ENCODE peak calls at places on chromosome 5, in ten cellular contexts. One of them, this sample, is unnamed.

GRCh38 chr5:74947961-74948613 is 81.9 kb upstream of the FAM169A start:
- DNase-seq in AG04450: no peak
- DNase-seq in AG09319: no peak
- DNase-seq in CD4-positive, alpha-beta T cell: no peak
- DNase-seq in thoracic aorta: no peak
- DNase-seq in psoas muscle: no peak
- DNase-seq in neural crest cell: no peak
- DNase-seq in cardiac muscle cell: peak; percentile 40
- DNase-seq in GM20000: no peak
- DNase-seq in choroid plexus epithelial cell: peak; percentile 78
- DNase-seq in this sample: peak; percentile 57

GRCh38 chr5:66306105-66306843 is 162.2 kb downstream of the SREK1 start:
- DNase-seq in AG04450: peak; percentile 38
- DNase-seq in AG09319: peak; percentile 30
- DNase-seq in CD4-positive, alpha-beta T cell: no peak
- DNase-seq in thoracic aorta: no peak
- DNase-seq in psoas muscle: no peak
- DNase-seq in neural crest cell: peak; percentile 37
- DNase-seq in cardiac muscle cell: peak; percentile 75
- DNase-seq in GM20000: peak; percentile 68
- DNase-seq in choroid plexus epithelial cell: peak; percentile 85
- DNase-seq in this sample: peak; percentile 85

GRCh38 chr5:72920690-72921089 is 35.2 kb upstream of the FCHO2 start:
- DNase-seq in AG04450: no peak
- DNase-seq in AG09319: no peak
- DNase-seq in CD4-positive, alpha-beta T cell: no peak
- DNase-seq in thoracic aorta: no peak
- DNase-seq in psoas muscle: no peak
- DNase-seq in neural crest cell: no peak
- DNase-seq in cardiac muscle cell: no peak
- DNase-seq in GM20000: no peak
- DNase-seq in choroid plexus epithelial cell: peak; percentile 62
- DNase-seq in this sample: no peak

GRCh38 chr5:5317976-5318375 is 104.5 kb upstream of the ICE1 start:
- DNase-seq in AG04450: no peak
- DNase-seq in AG09319: no peak
- DNase-seq in CD4-positive, alpha-beta T cell: no peak
- DNase-seq in thoracic aorta: no peak
- DNase-seq in psoas muscle: no peak
- DNase-seq in neural crest cell: no peak
- DNase-seq in cardiac muscle cell: no peak
- DNase-seq in GM20000: no peak
- DNase-seq in choroid plexus epithelial cell: no peak
- DNase-seq in this sample: peak; percentile 41

GRCh38 chr5:1182360-1182632 is 19.1 kb upstream of the SLC6A19 start:
- DNase-seq in AG04450: no peak
- DNase-seq in AG09319: no peak
- DNase-seq in CD4-positive, alpha-beta T cell: no peak
- DNase-seq in thoracic aorta: no peak
- DNase-seq in psoas muscle: peak; percentile 27
- DNase-seq in neural crest cell: no peak
- DNase-seq in cardiac muscle cell: no peak
- DNase-seq in GM20000: no peak
- DNase-seq in choroid plexus epithelial cell: no peak
- DNase-seq in this sample: no peak

GRCh38 chr5:171965740-171966139 is 40.7 kb downstream of the FBXW11 start:
- DNase-seq in AG04450: no peak
- DNase-seq in AG09319: no peak
- DNase-seq in CD4-positive, alpha-beta T cell: no peak
- DNase-seq in thoracic aorta: no peak
- DNase-seq in psoas muscle: no peak
- DNase-seq in neural crest cell: no peak
- DNase-seq in cardiac muscle cell: no peak
- DNase-seq in GM20000: no peak
- DNase-seq in choroid plexus epithelial cell: no peak
- DNase-seq in this sample: no peak

GRCh38 chr5:111735829-111736228 is 21.2 kb downstream of the NREP start:
- DNase-seq in AG04450: peak; percentile 92
- DNase-seq in AG09319: peak; percentile 88
- DNase-seq in CD4-positive, alpha-beta T cell: no peak
- DNase-seq in thoracic aorta: peak; percentile 26
- DNase-seq in psoas muscle: peak; percentile 88
- DNase-seq in neural crest cell: no peak
- DNase-seq in cardiac muscle cell: no peak
- DNase-seq in GM20000: no peak
- DNase-seq in choroid plexus epithelial cell: peak; percentile 96
- DNase-seq in this sample: peak; percentile 71

GRCh38 chr5:143471666-143472411 is 68.4 kb upstream of the NR3C1 start:
- DNase-seq in AG04450: no peak
- DNase-seq in AG09319: no peak
- DNase-seq in CD4-positive, alpha-beta T cell: no peak
- DNase-seq in thoracic aorta: no peak
- DNase-seq in psoas muscle: no peak
- DNase-seq in neural crest cell: no peak
- DNase-seq in cardiac muscle cell: peak; percentile 3
- DNase-seq in GM20000: no peak
- DNase-seq in choroid plexus epithelial cell: no peak
- DNase-seq in this sample: no peak

GRCh38 chr5:154242442-154242841 is 51.9 kb downstream of the GALNT10 start:
- DNase-seq in AG04450: no peak
- DNase-seq in AG09319: no peak
- DNase-seq in CD4-positive, alpha-beta T cell: no peak
- DNase-seq in thoracic aorta: no peak
- DNase-seq in psoas muscle: no peak
- DNase-seq in neural crest cell: no peak
- DNase-seq in cardiac muscle cell: peak; percentile 56
- DNase-seq in GM20000: no peak
- DNase-seq in choroid plexus epithelial cell: no peak
- DNase-seq in this sample: no peak

GRCh38 chr5:124446125-124446524 is 300.3 kb downstream of the ZNF608 start:
- DNase-seq in AG04450: no peak
- DNase-seq in AG09319: no peak
- DNase-seq in CD4-positive, alpha-beta T cell: no peak
- DNase-seq in thoracic aorta: no peak
- DNase-seq in psoas muscle: no peak
- DNase-seq in neural crest cell: no peak
- DNase-seq in cardiac muscle cell: no peak
- DNase-seq in GM20000: no peak
- DNase-seq in choroid plexus epithelial cell: no peak
- DNase-seq in this sample: no peak

GRCh38 chr5:171830686-171831085 is 45.1 kb downstream of the SMIM23 start:
- DNase-seq in AG04450: no peak
- DNase-seq in AG09319: no peak
- DNase-seq in CD4-positive, alpha-beta T cell: no peak
- DNase-seq in thoracic aorta: no peak
- DNase-seq in psoas muscle: no peak
- DNase-seq in neural crest cell: no peak
- DNase-seq in cardiac muscle cell: no peak
- DNase-seq in GM20000: no peak
- DNase-seq in choroid plexus epithelial cell: no peak
- DNase-seq in this sample: no peak

GRCh38 chr5:54838843-54839242 is 146.6 kb downstream of the ESM1 start:
- DNase-seq in AG04450: no peak
- DNase-seq in AG09319: no peak
- DNase-seq in CD4-positive, alpha-beta T cell: no peak
- DNase-seq in thoracic aorta: no peak
- DNase-seq in psoas muscle: no peak
- DNase-seq in neural crest cell: no peak
- DNase-seq in cardiac muscle cell: no peak
- DNase-seq in GM20000: no peak
- DNase-seq in choroid plexus epithelial cell: no peak
- DNase-seq in this sample: no peak

GRCh38 chr5:128007939-128008338 is 75.6 kb upstream of the SLC12A2 start:
- DNase-seq in AG04450: no peak
- DNase-seq in AG09319: peak; percentile 5
- DNase-seq in CD4-positive, alpha-beta T cell: no peak
- DNase-seq in thoracic aorta: no peak
- DNase-seq in psoas muscle: no peak
- DNase-seq in neural crest cell: no peak
- DNase-seq in cardiac muscle cell: no peak
- DNase-seq in GM20000: no peak
- DNase-seq in choroid plexus epithelial cell: peak; percentile 35
- DNase-seq in this sample: no peak

GRCh38 chr5:141716009-141716408 is 34.0 kb upstream of the ARAP3 start:
- DNase-seq in AG04450: no peak
- DNase-seq in AG09319: no peak
- DNase-seq in CD4-positive, alpha-beta T cell: no peak
- DNase-seq in thoracic aorta: no peak
- DNase-seq in psoas muscle: no peak
- DNase-seq in neural crest cell: no peak
- DNase-seq in cardiac muscle cell: peak; percentile 14
- DNase-seq in GM20000: no peak
- DNase-seq in choroid plexus epithelial cell: peak; percentile 19
- DNase-seq in this sample: peak; percentile 73

GRCh38 chr5:149954798-149955197 is 5.8 kb upstream of the SLC26A2 start:
- DNase-seq in AG04450: no peak
- DNase-seq in AG09319: no peak
- DNase-seq in CD4-positive, alpha-beta T cell: no peak
- DNase-seq in thoracic aorta: no peak
- DNase-seq in psoas muscle: no peak
- DNase-seq in neural crest cell: no peak
- DNase-seq in cardiac muscle cell: no peak
- DNase-seq in GM20000: no peak
- DNase-seq in choroid plexus epithelial cell: no peak
- DNase-seq in this sample: no peak

GRCh38 chr5:61468483-61468865 is 136.4 kb downstream of the ZSWIM6 start:
- DNase-seq in AG04450: no peak
- DNase-seq in AG09319: no peak
- DNase-seq in CD4-positive, alpha-beta T cell: no peak
- DNase-seq in thoracic aorta: no peak
- DNase-seq in psoas muscle: no peak
- DNase-seq in neural crest cell: no peak
- DNase-seq in cardiac muscle cell: no peak
- DNase-seq in GM20000: no peak
- DNase-seq in choroid plexus epithelial cell: no peak
- DNase-seq in this sample: no peak
- TF ChIP-seq CTCF in AG04450: no peak
- TF ChIP-seq CTCF in AG09319: no peak
- TF ChIP-seq CTCF in CD4-positive, alpha-beta T cell: no peak
- TF ChIP-seq CTCF in thoracic aorta: no peak
- TF ChIP-seq CTCF in psoas muscle: peak; percentile 2
- TF ChIP-seq CTCF in neural crest cell: peak; percentile 40
- TF ChIP-seq CTCF in cardiac muscle cell: no peak
- TF ChIP-seq CTCF in GM20000: no peak
- TF ChIP-seq CTCF in choroid plexus epithelial cell: peak; percentile 41
- TF ChIP-seq CTCF in this sample: peak; percentile 52

GRCh38 chr5:36066540-36067210 is at the start of gene UGT3A2:
- DNase-seq in AG04450: no peak
- DNase-seq in AG09319: no peak
- DNase-seq in CD4-positive, alpha-beta T cell: no peak
- DNase-seq in thoracic aorta: no peak
- DNase-seq in psoas muscle: peak; percentile 49
- DNase-seq in neural crest cell: peak; percentile 12
- DNase-seq in cardiac muscle cell: peak; percentile 80
- DNase-seq in GM20000: no peak
- DNase-seq in choroid plexus epithelial cell: no peak
- DNase-seq in this sample: peak; percentile 96
- TF ChIP-seq CTCF in AG04450: no peak
- TF ChIP-seq CTCF in AG09319: no peak
- TF ChIP-seq CTCF in CD4-positive, alpha-beta T cell: no peak
- TF ChIP-seq CTCF in thoracic aorta: no peak
- TF ChIP-seq CTCF in psoas muscle: no peak
- TF ChIP-seq CTCF in neural crest cell: no peak
- TF ChIP-seq CTCF in cardiac muscle cell: no peak
- TF ChIP-seq CTCF in GM20000: no peak
- TF ChIP-seq CTCF in choroid plexus epithelial cell: no peak
- TF ChIP-seq CTCF in this sample: peak; percentile 27

GRCh38 chr5:104937591-104937990 is 1375.0 kb upstream of the NUDT12 start:
- DNase-seq in AG04450: no peak
- DNase-seq in AG09319: no peak
- DNase-seq in CD4-positive, alpha-beta T cell: no peak
- DNase-seq in thoracic aorta: no peak
- DNase-seq in psoas muscle: no peak
- DNase-seq in neural crest cell: no peak
- DNase-seq in cardiac muscle cell: no peak
- DNase-seq in GM20000: no peak
- DNase-seq in choroid plexus epithelial cell: peak; percentile 22
- DNase-seq in this sample: no peak

GRCh38 chr5:104942735-104943134 is 1380.1 kb upstream of the NUDT12 start:
- DNase-seq in AG04450: no peak
- DNase-seq in AG09319: no peak
- DNase-seq in CD4-positive, alpha-beta T cell: no peak
- DNase-seq in thoracic aorta: no peak
- DNase-seq in psoas muscle: no peak
- DNase-seq in neural crest cell: no peak
- DNase-seq in cardiac muscle cell: no peak
- DNase-seq in GM20000: no peak
- DNase-seq in choroid plexus epithelial cell: no peak
- DNase-seq in this sample: no peak

GRCh38 chr5:104947061-104947460 is 1384.5 kb upstream of the NUDT12 start:
- DNase-seq in AG04450: no peak
- DNase-seq in AG09319: no peak
- DNase-seq in CD4-positive, alpha-beta T cell: no peak
- DNase-seq in thoracic aorta: no peak
- DNase-seq in psoas muscle: no peak
- DNase-seq in neural crest cell: no peak
- DNase-seq in cardiac muscle cell: no peak
- DNase-seq in GM20000: no peak
- DNase-seq in choroid plexus epithelial cell: no peak
- DNase-seq in this sample: no peak

DNA sequence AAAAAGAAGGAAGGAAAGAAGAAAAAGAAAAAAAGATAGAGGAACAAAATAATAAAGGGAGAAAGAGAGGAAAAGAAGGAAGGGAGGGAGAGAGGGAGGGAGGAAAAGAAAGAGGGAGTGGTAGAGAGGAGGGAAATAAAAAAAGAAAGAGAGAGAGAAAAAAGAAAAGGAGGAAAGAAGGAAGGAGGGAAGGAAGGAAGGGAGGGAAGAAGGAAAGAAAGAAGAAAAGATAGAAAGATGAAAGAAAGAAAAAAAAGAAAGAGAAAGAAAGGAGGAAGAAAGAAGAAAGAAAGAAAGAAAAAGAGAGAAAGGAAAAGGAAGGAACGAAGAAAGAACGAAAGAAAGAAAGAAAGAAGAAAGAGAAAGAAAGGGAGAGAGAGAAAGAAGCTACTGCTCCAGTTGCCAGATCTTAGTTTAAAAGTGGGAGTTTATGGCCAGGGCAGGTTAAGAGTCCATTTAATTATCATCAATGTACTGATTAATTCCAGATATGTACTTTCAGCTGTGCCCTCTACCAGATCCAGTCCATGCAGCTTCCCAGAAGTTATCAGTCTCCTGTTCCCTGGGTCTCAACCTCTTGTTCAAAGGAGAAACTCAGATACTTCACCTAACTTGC is 1378.5 kb upstream of the NUDT12 start:
- DNase-seq in AG04450: no peak
- DNase-seq in AG09319: no peak
- DNase-seq in CD4-positive, alpha-beta T cell: no peak
- DNase-seq in thoracic aorta: no peak
- DNase-seq in psoas muscle: no peak
- DNase-seq in neural crest cell: no peak
- DNase-seq in cardiac muscle cell: no peak
- DNase-seq in GM20000: no peak
- DNase-seq in choroid plexus epithelial cell: no peak
- DNase-seq in this sample: no peak
- TF ChIP-seq CTCF in AG04450: no peak
- TF ChIP-seq CTCF in AG09319: no peak
- TF ChIP-seq CTCF in CD4-positive, alpha-beta T cell: peak; percentile 17
- TF ChIP-seq CTCF in thoracic aorta: no peak
- TF ChIP-seq CTCF in psoas muscle: no peak
- TF ChIP-seq CTCF in neural crest cell: no peak
- TF ChIP-seq CTCF in cardiac muscle cell: no peak
- TF ChIP-seq CTCF in GM20000: no peak
- TF ChIP-seq CTCF in choroid plexus epithelial cell: no peak
- TF ChIP-seq CTCF in this sample: no peak

GRCh38 chr5:177982072-177982727 is 13.8 kb downstream of the PROP1 start:
- DNase-seq in AG04450: no peak
- DNase-seq in AG09319: no peak
- DNase-seq in CD4-positive, alpha-beta T cell: no peak
- DNase-seq in thoracic aorta: no peak
- DNase-seq in psoas muscle: no peak
- DNase-seq in neural crest cell: no peak
- DNase-seq in cardiac muscle cell: peak; percentile 19
- DNase-seq in GM20000: no peak
- DNase-seq in choroid plexus epithelial cell: no peak
- DNase-seq in this sample: peak; percentile 92
- TF ChIP-seq CTCF in AG04450: no peak
- TF ChIP-seq CTCF in AG09319: no peak
- TF ChIP-seq CTCF in CD4-positive, alpha-beta T cell: no peak
- TF ChIP-seq CTCF in thoracic aorta: no peak
- TF ChIP-seq CTCF in psoas muscle: peak; percentile 16
- TF ChIP-seq CTCF in neural crest cell: peak; percentile 25
- TF ChIP-seq CTCF in cardiac muscle cell: no peak
- TF ChIP-seq CTCF in GM20000: no peak
- TF ChIP-seq CTCF in choroid plexus epithelial cell: peak; percentile 33
- TF ChIP-seq CTCF in this sample: peak; percentile 84